ENCODE peak calls at places on chromosome 18, in nine cellular contexts. P is Jurkat, Clone E6-1; N is NCI-H187; C is kidney epithelial cell; M is stimulated activated CD4-positive, alpha-beta T cell treated with anti-CD3 and anti-CD28 coated beads, Interleukin-15, amount 100 ng/mL, for 1 hour; K is activated CD4-positive, alpha-beta T cell treated with anti-CD3 and anti-CD28 coated beads for 36 hours; J is NCI-H1105 treated with DMSO at 0.1 percent for 48 hours; Q is substantia nigra; W is natural killer cell treated with Interleukin-12 subunit alpha and Interleukin-12 subunit beta and Interleukin-15 and Interleukin-18, amount 100 ng/mL, for 72 hours. G is an unnamed sample.

GRCh38 chr18:55510809-55511208 is 77.2 kb downstream of the TCF4 start:
- DNase-seq in P (no peak), N (no peak), C (no peak), M (no peak), K (no peak), J (no peak), Q (no peak), W (no peak), G (no peak)

GRCh38 chr18:23958036-23958435 is 56.5 kb upstream of the TTC39C start:
- DNase-seq in P (no peak), N (no peak), C (no peak), M (no peak), K (no peak), J (no peak), Q (no peak), W (no peak), G (no peak)

GRCh38 chr18:50286391-50287027 is 983 bp downstream of the CXXC1 start:
- DNase-seq in P (no peak), N (no peak), C (no peak), M (no peak), K (peak; percentile 65), J (peak; percentile 45), Q (no peak), W (no peak), G (no peak)

GRCh38 chr18:36620801-36621200 is 208.0 kb downstream of the TPGS2 start:
- DNase-seq in P (no peak), N (no peak), C (no peak), M (no peak), K (no peak), J (peak; percentile 17), Q (no peak), W (no peak), G (no peak)

GRCh38 chr18:59423251-59423650 is 64.2 kb upstream of the LMAN1 start:
- DNase-seq in P (no peak), N (no peak), C (no peak), M (no peak), K (no peak), J (no peak), Q (no peak), W (no peak), G (no peak)

GRCh38 chr18:58136865-58137264 is 92.8 kb downstream of the NEDD4L start:
- DNase-seq in P (no peak), N (no peak), C (no peak), M (no peak), K (no peak), J (no peak), Q (no peak), W (no peak), G (no peak)

GRCh38 chr18:58087928-58088722 is 44.1 kb downstream of the NEDD4L start:
- DNase-seq in P (no peak), N (no peak), C (no peak), M (no peak), K (peak; percentile 7), J (peak; percentile 35), Q (no peak), W (no peak), G (no peak)

GRCh38 chr18:36692909-36693308 is 135.9 kb downstream of the TPGS2 start:
- DNase-seq in P (no peak), N (no peak), C (no peak), M (no peak), K (no peak), J (no peak), Q (no peak), W (no peak), G (no peak)

GRCh38 chr18:57446322-57446721 is 11.1 kb downstream of the ONECUT2 start:
- DNase-seq in P (no peak), N (no peak), C (no peak), M (no peak), K (peak; percentile 60), J (peak; percentile 43), Q (no peak), W (no peak), G (no peak)

GRCh38 chr18:58882681-58883080 is 18.0 kb downstream of the ZNF532 start:
- DNase-seq in P (no peak), N (no peak), C (no peak), M (no peak), K (no peak), J (no peak), Q (no peak), W (no peak), G (no peak)

GRCh38 chr18:75124967-75125358 is 84.0 kb downstream of the PTGR3 start:
- DNase-seq in P (no peak), N (no peak), C (no peak), M (no peak), K (no peak), J (no peak), Q (no peak), W (no peak), G (no peak)

GRCh38 chr18:55577812-55578539 is 10.0 kb downstream of the TCF4 start:
- DNase-seq in P (no peak), N (no peak), C (no peak), M (no peak), K (no peak), J (no peak), Q (no peak), W (no peak), G (no peak)

GRCh38 chr18:11976463-11976862 is 4.8 kb upstream of the IMPA2 start:
- DNase-seq in P (no peak), N (no peak), C (no peak), M (no peak), K (no peak), J (no peak), Q (no peak), W (no peak), G (no peak)

GRCh38 chr18:58592223-58593214 is 36.4 kb downstream of the ALPK2 start:
- DNase-seq in P (no peak), N (no peak), C (no peak), M (no peak), K (no peak), J (no peak), Q (no peak), W (no peak), G (no peak)

GRCh38 chr18:71223487-71223886 is 934.6 kb downstream of the SOCS6 start:
- DNase-seq in P (no peak), N (no peak), C (no peak), M (no peak), K (no peak), J (no peak), Q (no peak), W (no peak), G (no peak)

GRCh38 chr18:50194623-50195532 is at the start of gene MYO5B:
- DNase-seq in P (no peak), N (peak; percentile 64), C (no peak), M (peak; percentile 47), K (peak; percentile 81), J (peak; percentile 63), Q (no peak), W (no peak), G (no peak)